ENCODE peak calls at places on chromosomes 6 and 20, in six cellular contexts. V, T, M, G, X and O are unnamed samples.

GRCh38 chr6:43791752-43792422 is 21.9 kb downstream of the VEGFA start:
- DNase-seq in V (no peak), T (no peak), M (no peak), G (no peak), X (no peak), O (no peak)

GRCh38 chr20:9575836-9576235 is 61.4 kb downstream of the LAMP5 start:
- DNase-seq in V (no peak), T (no peak), M (no peak), G (no peak), X (no peak), O (no peak)

GRCh38 chr20:51354769-51355319 is 187.7 kb downstream of the NFATC2 start:
- DNase-seq in V (no peak), T (no peak), M (no peak), G (peak), X (no peak), O (no peak)

GRCh38 chr6:44263357-44264100 is 1.8 kb downstream of the NFKBIE start:
- DNase-seq in V (no peak), T (peak), M (peak), G (no peak), X (peak), O (no peak)

GRCh38 chr20:14885661-14886060 is 548.2 kb upstream of the FLRT3 start:
- DNase-seq in V (no peak), T (no peak), M (no peak), G (no peak), X (no peak), O (no peak)

GRCh38 chr20:59777814-59778575 is 155.4 kb downstream of the SYCP2 start:
- DNase-seq in V (peak), T (no peak), M (no peak), G (no peak), X (no peak), O (no peak)

GRCh38 chr6:16729183-16729696 is 32.0 kb downstream of the ATXN1 start:
- DNase-seq in V (no peak), T (no peak), M (no peak), G (peak), X (no peak), O (no peak)

GRCh38 chr6:22099923-22100322 is 196.9 kb downstream of the PRL start:
- DNase-seq in V (no peak), T (no peak), M (no peak), G (no peak), X (no peak), O (no peak)

GRCh38 chr6:154995241-154996162 is at the start of gene TIAM2:
- DNase-seq in V (no peak), T (peak), M (no peak), G (peak), X (no peak), O (no peak)

GRCh38 chr20:4437131-4437530 is 284.6 kb upstream of the PRND start:
- DNase-seq in V (no peak), T (no peak), M (no peak), G (no peak), X (no peak), O (no peak)

GRCh38 chr6:154732824-154733609 is at the start of gene SCAF8:
- DNase-seq in V (peak), T (peak), M (peak), G (peak), X (peak), O (peak)

GRCh38 chr6:168496139-168496840 is 55.3 kb downstream of the SMOC2 start:
- DNase-seq in V (no peak), T (peak), M (no peak), G (no peak), X (no peak), O (no peak)

GRCh38 chr20:4601630-4602296 is 119.9 kb upstream of the PRND start:
- DNase-seq in V (no peak), T (no peak), M (no peak), G (peak), X (peak), O (peak)

GRCh38 chr6:165701564-165702354 is 38.7 kb upstream of the PDE10A start:
- DNase-seq in V (no peak), T (no peak), M (no peak), G (no peak), X (no peak), O (no peak)

GRCh38 chr6:80245043-80245442 is 138.6 kb downstream of the BCKDHB start:
- DNase-seq in V (no peak), T (no peak), M (no peak), G (no peak), X (no peak), O (no peak)

GRCh38 chr6:31912186-31912585 is 10.3 kb upstream of the ZBTB12 start:
- DNase-seq in V (no peak), T (no peak), M (no peak), G (peak), X (no peak), O (no peak)

GRCh38 chr6:97963148-97963680 is 680.2 kb upstream of the MMS22L start:
- DNase-seq in V (no peak), T (no peak), M (no peak), G (peak), X (no peak), O (no peak)

GRCh38 chr6:133553652-133554051 is 312.5 kb downstream of the EYA4 start:
- DNase-seq in V (no peak), T (peak), M (no peak), G (peak), X (peak), O (no peak)

GRCh38 chr6:46645265-46645664 is 7.4 kb downstream of the CYP39A1 start:
- DNase-seq in V (no peak), T (no peak), M (no peak), G (no peak), X (no peak), O (no peak)

GRCh38 chr20:60060593-60060992 is 102.4 kb downstream of the CDH26 start:
- DNase-seq in V (no peak), T (no peak), M (no peak), G (no peak), X (peak), O (no peak)

GRCh38 chr6:129635396-129636164 is 74.4 kb downstream of the ARHGAP18 start:
- DNase-seq in V (no peak), T (no peak), M (no peak), G (peak), X (no peak), O (no peak)

GRCh38 chr20:30168025-30168799 is 1089.3 kb upstream of the DEFB115 start:
- DNase-seq in V (no peak), T (peak), M (no peak), G (peak), X (no peak), O (no peak)

GRCh38 chr20:17663040-17663399 is 19.0 kb downstream of the RRBP1 start:
- DNase-seq in V (no peak), T (no peak), M (no peak), G (no peak), X (no peak), O (no peak)
- H3K27ac ChIP-seq in V (no peak), T (peak), M (no peak), G (peak), X (no peak), O (peak)

DNA sequence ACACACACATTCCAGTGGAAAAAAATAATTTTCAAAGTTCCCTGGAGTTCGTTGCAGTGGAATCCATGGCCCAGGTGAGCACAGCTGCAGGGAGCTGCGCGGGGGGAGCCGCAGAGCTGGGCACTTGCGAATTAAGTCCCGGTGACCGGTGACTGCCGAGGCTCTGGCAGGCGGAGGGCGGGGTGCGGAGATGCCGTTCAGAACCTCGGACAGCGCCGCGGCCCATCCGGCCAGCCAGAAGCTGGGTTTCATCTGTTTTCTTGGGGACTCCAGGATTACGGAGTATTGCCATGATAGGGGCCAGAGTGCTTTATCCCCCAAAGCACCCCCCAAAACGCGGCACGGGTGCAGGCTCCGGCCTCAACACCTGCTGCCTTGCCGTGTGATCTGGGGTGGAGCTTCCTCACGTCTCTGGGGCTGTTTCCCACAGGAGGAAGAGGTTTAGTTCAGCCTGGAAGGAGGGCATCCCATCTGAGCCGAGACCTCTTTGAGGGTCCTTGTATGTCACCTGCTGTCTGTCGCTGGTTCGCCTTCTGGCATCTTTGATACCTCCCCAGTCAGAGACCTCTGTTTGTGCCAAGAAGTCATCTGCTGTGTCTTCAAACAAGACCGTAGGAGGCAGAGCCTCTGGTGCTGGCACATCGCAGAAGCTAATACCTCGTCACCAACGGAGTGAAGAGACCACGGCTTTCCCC is 99.4 kb downstream of the YTHDF1 start:
- DNase-seq in V (no peak), T (peak), M (no peak), G (peak), X (no peak), O (no peak)
- H3K27ac ChIP-seq in V (no peak), T (no peak), M (no peak), G (no peak), X (no peak), O (no peak)

GRCh38 chr6:42049116-42049809 is 1.1 kb upstream of the TAF8 start:
- DNase-seq in V (peak), T (peak), M (peak), G (no peak), X (no peak), O (no peak)
- H3K27ac ChIP-seq in V (peak), T (no peak), M (peak), G (no peak), X (peak), O (peak)

GRCh38 chr20:38170219-38170902 is 5.3 kb upstream of the TGM2 start:
- DNase-seq in V (no peak), T (no peak), M (no peak), G (no peak), X (no peak), O (no peak)

GRCh38 chr20:38167466-38167850 is 2.4 kb upstream of the TGM2 start:
- DNase-seq in V (no peak), T (no peak), M (no peak), G (no peak), X (no peak), O (no peak)

GRCh38 chr20:38169636-38170035 is 4.6 kb upstream of the TGM2 start:
- DNase-seq in V (no peak), T (no peak), M (no peak), G (no peak), X (no peak), O (no peak)

GRCh38 chr20:38167851-38168760 is 3.0 kb upstream of the TGM2 start:
- DNase-seq in V (no peak), T (peak), M (no peak), G (peak), X (peak), O (no peak)

GRCh38 chr20:38168791-38169589 is 3.9 kb upstream of the TGM2 start:
- DNase-seq in V (no peak), T (no peak), M (no peak), G (peak), X (peak), O (no peak)
- H3K27ac ChIP-seq in V (no peak), T (no peak), M (no peak), G (peak), X (peak), O (no peak)

GRCh38 chr6:160992323-160993314 is 1.1 kb downstream of the MAP3K4 start:
- DNase-seq in V (no peak), T (peak), M (peak), G (peak), X (peak), O (peak)
- H3K27ac ChIP-seq in V (peak), T (peak), M (peak), G (peak), X (peak), O (peak)

GRCh38 chr20:61679473-61679872 is 386.2 kb downstream of the TAF4 start:
- DNase-seq in V (no peak), T (no peak), M (no peak), G (no peak), X (no peak), O (no peak)
- H3K27ac ChIP-seq in V (no peak), T (no peak), M (no peak), G (no peak), X (no peak), O (no peak)

GRCh38 chr20:42979720-42980119 is 210.0 kb downstream of the PTPRT start:
- DNase-seq in V (no peak), T (no peak), M (no peak), G (no peak), X (no peak), O (no peak)
- H3K27ac ChIP-seq in V (no peak), T (no peak), M (no peak), G (no peak), X (no peak), O (no peak)